ENCODE peak calls at places on chromosomes 3 and 15, in five cellular contexts. B is bronchial epithelial cell, V is stomach, P is lower leg skin, C is DND-41. O is an unnamed sample.

GRCh38 chr3:52428151-52429005 is 16.5 kb downstream of the SEMA3G start:
- DNase-seq in B (peak), V (peak), P (peak), C (peak), O (peak)

GRCh38 chr3:172103724-172104123 is 64.3 kb downstream of the FNDC3B start:
- DNase-seq in B (peak), V (no peak), P (no peak), C (no peak), O (no peak)

GRCh38 chr15:98776607-98777281 is 128.4 kb downstream of the IGF1R start:
- DNase-seq in B (no peak), V (peak), P (no peak), C (peak), O (peak)

GRCh38 chr3:117863146-117863545 is 1153.6 kb downstream of the TUSC7 start:
- DNase-seq in B (no peak), V (no peak), P (no peak), C (no peak), O (no peak)

GRCh38 chr3:64595253-64595694 is 92.5 kb downstream of the ADAMTS9 start:
- DNase-seq in B (peak), V (no peak), P (peak), C (no peak), O (no peak)

GRCh38 chr15:48414015-48414414 is 82.8 kb downstream of the DUT start:
- DNase-seq in B (no peak), V (no peak), P (peak), C (no peak), O (no peak)

GRCh38 chr3:53776494-53777101 is 69.6 kb downstream of the CHDH start:
- DNase-seq in B (peak), V (no peak), P (no peak), C (no peak), O (no peak)

GRCh38 chr15:38843736-38844590 is 279.3 kb upstream of the RASGRP1 start:
- DNase-seq in B (no peak), V (no peak), P (no peak), C (no peak), O (no peak)

GRCh38 chr3:50364573-50365079 is 5.3 kb upstream of the TMEM115 start:
- DNase-seq in B (no peak), V (peak), P (no peak), C (no peak), O (no peak)

GRCh38 chr15:48330855-48331795 is at the start of gene DUT:
- DNase-seq in B (peak), V (peak), P (peak), C (peak), O (peak)

GRCh38 chr15:29835301-29835700 is 13.0 kb upstream of the TJP1 start:
- DNase-seq in B (peak), V (no peak), P (no peak), C (no peak), O (no peak)

GRCh38 chr3:85576091-85576690 is 617.4 kb downstream of the CADM2 start:
- DNase-seq in B (peak), V (peak), P (peak), C (peak), O (peak)

GRCh38 chr15:90959894-90960293 is 5.2 kb downstream of the RCCD1 start:
- DNase-seq in B (no peak), V (no peak), P (no peak), C (no peak), O (no peak)

GRCh38 chr3:59809750-59810444 is 760.1 kb upstream of the CFAP20DC start:
- DNase-seq in B (peak), V (no peak), P (no peak), C (peak), O (peak)

GRCh38 chr15:95760508-95760907 is 570.0 kb upstream of the NR2F2 start:
- DNase-seq in B (no peak), V (no peak), P (no peak), C (no peak), O (no peak)

DNA sequence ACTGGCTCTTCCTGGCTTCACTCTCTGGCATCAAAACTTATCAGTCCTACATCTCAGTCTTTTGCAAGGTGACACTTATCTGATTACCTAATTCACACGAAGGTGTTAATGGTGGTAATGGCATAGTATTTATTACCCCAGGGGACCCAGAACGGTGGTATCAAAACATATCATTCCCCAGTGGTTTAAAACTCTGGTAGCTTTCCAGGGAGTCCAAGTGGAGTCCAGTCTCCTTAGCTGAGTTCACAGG is 41.3 kb downstream of the SMAD3 start:
- DNase-seq in B (no peak), V (no peak), P (no peak), C (no peak), O (no peak)
- H3K4me3 ChIP-seq in B (no peak), V (no peak), P (no peak), C (no peak), O (no peak)

DNA sequence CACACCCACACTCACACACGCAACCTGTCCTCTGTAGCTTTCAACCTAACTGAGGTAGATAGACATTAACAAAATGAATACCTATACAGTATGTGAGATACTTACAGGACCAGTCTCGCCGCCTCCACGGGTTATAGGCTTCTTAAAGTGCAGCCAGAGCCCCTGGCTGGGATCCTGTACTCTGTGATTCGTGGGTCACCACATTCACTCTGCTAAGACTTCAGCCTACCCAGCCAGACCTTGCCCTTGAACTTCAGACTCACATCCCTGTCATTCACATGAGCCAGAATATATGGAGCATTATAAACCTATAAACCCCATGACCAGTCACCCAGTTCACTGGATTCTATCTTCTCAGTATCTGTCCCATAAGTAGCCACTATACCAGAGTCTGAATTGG is 1.4 kb downstream of the DLEC1 start:
- DNase-seq in B (no peak), V (no peak), P (no peak), C (no peak), O (no peak)
- H3K4me3 ChIP-seq in B (no peak), V (no peak), P (no peak), C (no peak), O (no peak)

GRCh38 chr3:94256888-94257813 is 194.3 kb downstream of the NSUN3 start:
- DNase-seq in B (no peak), V (no peak), P (no peak), C (no peak), O (no peak)

GRCh38 chr3:94259291-94259690 is 196.4 kb downstream of the NSUN3 start:
- DNase-seq in B (no peak), V (no peak), P (no peak), C (no peak), O (no peak)

GRCh38 chr3:94258851-94259250 is 196.0 kb downstream of the NSUN3 start:
- DNase-seq in B (peak), V (no peak), P (no peak), C (no peak), O (no peak)
- H3K4me3 ChIP-seq in B (no peak), V (no peak), P (no peak), C (no peak), O (no peak)

GRCh38 chr3:160103397-160103796 is 114.8 kb downstream of the IL12A start:
- DNase-seq in B (no peak), V (no peak), P (no peak), C (no peak), O (no peak)

GRCh38 chr3:160098261-160098908 is 109.8 kb downstream of the IL12A start:
- DNase-seq in B (no peak), V (no peak), P (no peak), C (no peak), O (no peak)

GRCh38 chr3:160099855-160100254 is 111.2 kb downstream of the IL12A start:
- DNase-seq in B (no peak), V (no peak), P (no peak), C (no peak), O (no peak)

GRCh38 chr3:160098946-160099626 is 110.5 kb downstream of the IL12A start:
- DNase-seq in B (no peak), V (no peak), P (no peak), C (no peak), O (no peak)

GRCh38 chr3:160100610-160101009 is 112.0 kb downstream of the IL12A start:
- DNase-seq in B (no peak), V (no peak), P (no peak), C (no peak), O (no peak)
- H3K4me3 ChIP-seq in B (no peak), V (no peak), P (no peak), C (no peak), O (no peak)